ENCODE peak calls at places on chromosomes 5 and 9, in six cellular contexts. One of them, this sample, is unnamed.

GRCh38 chr5:151615431-151615830 is 24.3 kb upstream of the FAT2 start:
- DNase-seq in H1: no peak
- DNase-seq in activated B cell treated with CpG ODN at 0.5 μM for 24 hours: no peak
- DNase-seq in choroid plexus epithelial cell: no peak
- DNase-seq in fibroblast of the aortic adventitia: no peak
- DNase-seq in progenitor cell of endocrine pancreas: no peak
- DNase-seq in this sample: no peak

GRCh38 chr9:72583370-72583769 is 62.0 kb downstream of the TMC1 start:
- DNase-seq in activated B cell treated with CpG ODN at 0.5 μM for 24 hours: no peak
- DNase-seq in H1: no peak
- DNase-seq in fibroblast of the aortic adventitia: no peak
- DNase-seq in choroid plexus epithelial cell: no peak
- DNase-seq in progenitor cell of endocrine pancreas: no peak
- DNase-seq in this sample: no peak

GRCh38 chr9:93087971-93088655 is 7.9 kb upstream of the CARD19 start:
- DNase-seq in choroid plexus epithelial cell: no peak
- DNase-seq in H1: no peak
- DNase-seq in progenitor cell of endocrine pancreas: no peak
- DNase-seq in activated B cell treated with CpG ODN at 0.5 μM for 24 hours: no peak
- DNase-seq in fibroblast of the aortic adventitia: no peak
- DNase-seq in this sample: no peak

GRCh38 chr5:137310051-137310730 is 188.9 kb downstream of the SPOCK1 start:
- DNase-seq in fibroblast of the aortic adventitia: peak; percentile 97
- DNase-seq in progenitor cell of endocrine pancreas: no peak
- DNase-seq in choroid plexus epithelial cell: peak; percentile 94
- DNase-seq in activated B cell treated with CpG ODN at 0.5 μM for 24 hours: no peak
- DNase-seq in H1: no peak
- DNase-seq in this sample: no peak

GRCh38 chr5:111697881-111698757 is 58.9 kb downstream of the NREP start:
- DNase-seq in fibroblast of the aortic adventitia: peak; percentile 63
- DNase-seq in choroid plexus epithelial cell: peak; percentile 67
- DNase-seq in progenitor cell of endocrine pancreas: no peak
- DNase-seq in activated B cell treated with CpG ODN at 0.5 μM for 24 hours: no peak
- DNase-seq in H1: no peak
- DNase-seq in this sample: no peak

GRCh38 chr5:155943516-155944407 is 383.2 kb upstream of the SGCD start:
- DNase-seq in H1: peak; percentile 53
- DNase-seq in fibroblast of the aortic adventitia: peak; percentile 3
- DNase-seq in activated B cell treated with CpG ODN at 0.5 μM for 24 hours: no peak
- DNase-seq in progenitor cell of endocrine pancreas: peak; percentile 39
- DNase-seq in choroid plexus epithelial cell: peak; percentile 33
- DNase-seq in this sample: no peak

GRCh38 chr5:37043693-37044092 is 167.1 kb downstream of the NIPBL start:
- DNase-seq in activated B cell treated with CpG ODN at 0.5 μM for 24 hours: no peak
- DNase-seq in fibroblast of the aortic adventitia: no peak
- DNase-seq in H1: no peak
- DNase-seq in choroid plexus epithelial cell: peak; percentile 16
- DNase-seq in progenitor cell of endocrine pancreas: no peak
- DNase-seq in this sample: no peak

GRCh38 chr5:863244-863805 is 12.5 kb upstream of the ZDHHC11 start:
- DNase-seq in H1: no peak
- DNase-seq in activated B cell treated with CpG ODN at 0.5 μM for 24 hours: no peak
- DNase-seq in progenitor cell of endocrine pancreas: no peak
- DNase-seq in fibroblast of the aortic adventitia: no peak
- DNase-seq in choroid plexus epithelial cell: no peak
- DNase-seq in this sample: no peak

GRCh38 chr9:36974731-36975130 is 59.3 kb downstream of the PAX5 start:
- DNase-seq in H1: peak; percentile 41
- DNase-seq in fibroblast of the aortic adventitia: no peak
- DNase-seq in activated B cell treated with CpG ODN at 0.5 μM for 24 hours: no peak
- DNase-seq in choroid plexus epithelial cell: no peak
- DNase-seq in progenitor cell of endocrine pancreas: no peak
- DNase-seq in this sample: no peak

GRCh38 chr9:127858041-127858512 is 3.6 kb upstream of the ENG start:
- DNase-seq in progenitor cell of endocrine pancreas: no peak
- DNase-seq in choroid plexus epithelial cell: no peak
- DNase-seq in activated B cell treated with CpG ODN at 0.5 μM for 24 hours: no peak
- DNase-seq in fibroblast of the aortic adventitia: peak; percentile 39
- DNase-seq in H1: no peak
- DNase-seq in this sample: no peak

GRCh38 chr9:128902351-128903078 is 18.3 kb upstream of the PHYHD1 start:
- DNase-seq in H1: no peak
- DNase-seq in progenitor cell of endocrine pancreas: no peak
- DNase-seq in activated B cell treated with CpG ODN at 0.5 μM for 24 hours: peak; percentile 56
- DNase-seq in choroid plexus epithelial cell: no peak
- DNase-seq in fibroblast of the aortic adventitia: no peak
- DNase-seq in this sample: no peak

GRCh38 chr5:102958481-102959011 is 161.4 kb downstream of the GIN1 start:
- DNase-seq in H1: no peak
- DNase-seq in fibroblast of the aortic adventitia: peak; percentile 60
- DNase-seq in choroid plexus epithelial cell: peak; percentile 72
- DNase-seq in activated B cell treated with CpG ODN at 0.5 μM for 24 hours: no peak
- DNase-seq in progenitor cell of endocrine pancreas: no peak
- DNase-seq in this sample: no peak

GRCh38 chr5:3995954-3996619 is 400.5 kb downstream of the IRX1 start:
- DNase-seq in choroid plexus epithelial cell: no peak
- DNase-seq in activated B cell treated with CpG ODN at 0.5 μM for 24 hours: no peak
- DNase-seq in fibroblast of the aortic adventitia: no peak
- DNase-seq in progenitor cell of endocrine pancreas: no peak
- DNase-seq in H1: no peak
- DNase-seq in this sample: no peak

GRCh38 chr5:96936431-96937221 is 746 bp downstream of the LNPEP start:
- DNase-seq in activated B cell treated with CpG ODN at 0.5 μM for 24 hours: peak; percentile 41
- DNase-seq in choroid plexus epithelial cell: peak; percentile 42
- DNase-seq in H1: peak; percentile 64
- DNase-seq in progenitor cell of endocrine pancreas: peak; percentile 28
- DNase-seq in fibroblast of the aortic adventitia: peak; percentile 23
- DNase-seq in this sample: no peak

GRCh38 chr5:151617841-151618710 is 26.9 kb upstream of the FAT2 start:
- DNase-seq in fibroblast of the aortic adventitia: no peak
- DNase-seq in progenitor cell of endocrine pancreas: no peak
- DNase-seq in choroid plexus epithelial cell: no peak
- DNase-seq in activated B cell treated with CpG ODN at 0.5 μM for 24 hours: no peak
- DNase-seq in H1: no peak
- DNase-seq in this sample: no peak

GRCh38 chr9:81113408-81114124 is 575.8 kb downstream of the TLE1 start:
- DNase-seq in choroid plexus epithelial cell: no peak
- DNase-seq in progenitor cell of endocrine pancreas: no peak
- DNase-seq in activated B cell treated with CpG ODN at 0.5 μM for 24 hours: no peak
- DNase-seq in H1: no peak
- DNase-seq in fibroblast of the aortic adventitia: no peak
- DNase-seq in this sample: no peak

GRCh38 chr9:111393971-111394370 is 63.9 kb upstream of the OR2K2 start:
- DNase-seq in choroid plexus epithelial cell: peak; percentile 29
- DNase-seq in activated B cell treated with CpG ODN at 0.5 μM for 24 hours: no peak
- DNase-seq in progenitor cell of endocrine pancreas: no peak
- DNase-seq in fibroblast of the aortic adventitia: no peak
- DNase-seq in H1: no peak
- DNase-seq in this sample: no peak

GRCh38 chr9:107819772-107820171 is 330.2 kb upstream of the KLF4 start:
- DNase-seq in progenitor cell of endocrine pancreas: no peak
- DNase-seq in H1: no peak
- DNase-seq in fibroblast of the aortic adventitia: no peak
- DNase-seq in choroid plexus epithelial cell: no peak
- DNase-seq in activated B cell treated with CpG ODN at 0.5 μM for 24 hours: no peak
- DNase-seq in this sample: no peak

GRCh38 chr9:105238302-105238701 is 6.1 kb upstream of the SLC44A1 start:
- DNase-seq in fibroblast of the aortic adventitia: no peak
- DNase-seq in progenitor cell of endocrine pancreas: no peak
- DNase-seq in choroid plexus epithelial cell: no peak
- DNase-seq in activated B cell treated with CpG ODN at 0.5 μM for 24 hours: no peak
- DNase-seq in H1: no peak
- DNase-seq in this sample: no peak

GRCh38 chr5:135662683-135663082 is 83.9 kb upstream of the CXCL14 start:
- DNase-seq in activated B cell treated with CpG ODN at 0.5 μM for 24 hours: no peak
- DNase-seq in progenitor cell of endocrine pancreas: no peak
- DNase-seq in H1: no peak
- DNase-seq in fibroblast of the aortic adventitia: no peak
- DNase-seq in choroid plexus epithelial cell: no peak
- DNase-seq in this sample: no peak

GRCh38 chr5:167783145-167783817 is 508.2 kb upstream of the WWC1 start:
- DNase-seq in H1: no peak
- DNase-seq in fibroblast of the aortic adventitia: peak; percentile 43
- DNase-seq in progenitor cell of endocrine pancreas: no peak
- DNase-seq in activated B cell treated with CpG ODN at 0.5 μM for 24 hours: no peak
- DNase-seq in choroid plexus epithelial cell: peak; percentile 84
- DNase-seq in this sample: no peak

GRCh38 chr5:44974813-44975212 is 166.1 kb downstream of the MRPS30 start:
- DNase-seq in choroid plexus epithelial cell: no peak
- DNase-seq in activated B cell treated with CpG ODN at 0.5 μM for 24 hours: no peak
- DNase-seq in fibroblast of the aortic adventitia: no peak
- DNase-seq in H1: no peak
- DNase-seq in progenitor cell of endocrine pancreas: no peak
- DNase-seq in this sample: no peak

GRCh38 chr5:140109050-140109817 is 4.7 kb upstream of the PURA start:
- DNase-seq in H1: no peak
- DNase-seq in fibroblast of the aortic adventitia: peak; percentile 49
- DNase-seq in progenitor cell of endocrine pancreas: no peak
- DNase-seq in choroid plexus epithelial cell: no peak
- DNase-seq in activated B cell treated with CpG ODN at 0.5 μM for 24 hours: no peak
- DNase-seq in this sample: no peak

GRCh38 chr9:87383341-87384150 is 114.1 kb upstream of the DAPK1 start:
- DNase-seq in activated B cell treated with CpG ODN at 0.5 μM for 24 hours: no peak
- DNase-seq in progenitor cell of endocrine pancreas: no peak
- DNase-seq in H1: no peak
- DNase-seq in choroid plexus epithelial cell: no peak
- DNase-seq in fibroblast of the aortic adventitia: peak; percentile 11
- DNase-seq in this sample: no peak

GRCh38 chr5:10563940-10564837 is at the start of gene ANKRD33B:
- DNase-seq in progenitor cell of endocrine pancreas: peak; percentile 42
- DNase-seq in H1: no peak
- DNase-seq in choroid plexus epithelial cell: peak; percentile 57
- DNase-seq in fibroblast of the aortic adventitia: peak; percentile 62
- DNase-seq in activated B cell treated with CpG ODN at 0.5 μM for 24 hours: peak; percentile 84
- DNase-seq in this sample: peak; percentile 63

GRCh38 chr5:153476767-153477166 is 13.7 kb upstream of the GRIA1 start:
- DNase-seq in activated B cell treated with CpG ODN at 0.5 μM for 24 hours: no peak
- DNase-seq in H1: no peak
- DNase-seq in fibroblast of the aortic adventitia: peak; percentile 85
- DNase-seq in progenitor cell of endocrine pancreas: no peak
- DNase-seq in choroid plexus epithelial cell: peak; percentile 88
- DNase-seq in this sample: no peak

GRCh38 chr5:122846051-122846567 is 696 bp downstream of the SNX24 start:
- DNase-seq in fibroblast of the aortic adventitia: peak; percentile 71
- DNase-seq in choroid plexus epithelial cell: peak; percentile 73
- DNase-seq in H1: no peak
- DNase-seq in progenitor cell of endocrine pancreas: no peak
- DNase-seq in activated B cell treated with CpG ODN at 0.5 μM for 24 hours: no peak
- DNase-seq in this sample: no peak

GRCh38 chr9:3888496-3888858 is 362.7 kb upstream of the RFX3 start:
- DNase-seq in activated B cell treated with CpG ODN at 0.5 μM for 24 hours: no peak
- DNase-seq in progenitor cell of endocrine pancreas: no peak
- DNase-seq in fibroblast of the aortic adventitia: no peak
- DNase-seq in H1: no peak
- DNase-seq in choroid plexus epithelial cell: no peak
- DNase-seq in this sample: no peak

GRCh38 chr9:109817846-109818472 is 38.0 kb downstream of the PALM2AKAP2 start:
- DNase-seq in fibroblast of the aortic adventitia: peak; percentile 98
- DNase-seq in progenitor cell of endocrine pancreas: peak; percentile 56
- DNase-seq in H1: peak; percentile 69
- DNase-seq in activated B cell treated with CpG ODN at 0.5 μM for 24 hours: no peak
- DNase-seq in choroid plexus epithelial cell: peak; percentile 99
- DNase-seq in this sample: no peak

GRCh38 chr9:114192539-114192938 is 37.2 kb downstream of the COL27A1 start:
- DNase-seq in activated B cell treated with CpG ODN at 0.5 μM for 24 hours: no peak
- DNase-seq in choroid plexus epithelial cell: no peak
- DNase-seq in fibroblast of the aortic adventitia: no peak
- DNase-seq in H1: no peak
- DNase-seq in progenitor cell of endocrine pancreas: no peak
- DNase-seq in this sample: no peak

GRCh38 chr5:35098214-35098613 is 50.5 kb upstream of the AGXT2 start:
- DNase-seq in H1: no peak
- DNase-seq in fibroblast of the aortic adventitia: no peak
- DNase-seq in choroid plexus epithelial cell: no peak
- DNase-seq in activated B cell treated with CpG ODN at 0.5 μM for 24 hours: no peak
- DNase-seq in progenitor cell of endocrine pancreas: no peak
- DNase-seq in this sample: no peak

GRCh38 chr9:112743216-112743835 is 7.2 kb upstream of the SNX30 start:
- DNase-seq in activated B cell treated with CpG ODN at 0.5 μM for 24 hours: no peak
- DNase-seq in H1: no peak
- DNase-seq in progenitor cell of endocrine pancreas: no peak
- DNase-seq in choroid plexus epithelial cell: peak; percentile 26
- DNase-seq in fibroblast of the aortic adventitia: no peak
- DNase-seq in this sample: no peak
- TF ChIP-seq CTCF in activated B cell treated with CpG ODN at 0.5 μM for 24 hours: no peak
- TF ChIP-seq CTCF in H1: no peak
- TF ChIP-seq CTCF in progenitor cell of endocrine pancreas: no peak
- TF ChIP-seq CTCF in choroid plexus epithelial cell: peak; percentile 35
- TF ChIP-seq CTCF in fibroblast of the aortic adventitia: peak; percentile 33
- TF ChIP-seq CTCF in this sample: no peak

GRCh38 chr9:121118266-121118665 is 43.5 kb downstream of the CNTRL start:
- DNase-seq in progenitor cell of endocrine pancreas: no peak
- DNase-seq in fibroblast of the aortic adventitia: no peak
- DNase-seq in H1: no peak
- DNase-seq in choroid plexus epithelial cell: no peak
- DNase-seq in activated B cell treated with CpG ODN at 0.5 μM for 24 hours: no peak
- DNase-seq in this sample: no peak

GRCh38 chr9:121120386-121120785 is 45.6 kb downstream of the CNTRL start:
- DNase-seq in progenitor cell of endocrine pancreas: no peak
- DNase-seq in activated B cell treated with CpG ODN at 0.5 μM for 24 hours: no peak
- DNase-seq in choroid plexus epithelial cell: no peak
- DNase-seq in H1: no peak
- DNase-seq in fibroblast of the aortic adventitia: no peak
- DNase-seq in this sample: no peak

GRCh38 chr9:121123816-121124536 is 49.2 kb downstream of the CNTRL start:
- DNase-seq in activated B cell treated with CpG ODN at 0.5 μM for 24 hours: no peak
- DNase-seq in H1: no peak
- DNase-seq in progenitor cell of endocrine pancreas: no peak
- DNase-seq in fibroblast of the aortic adventitia: no peak
- DNase-seq in choroid plexus epithelial cell: no peak
- DNase-seq in this sample: no peak

GRCh38 chr9:121122450-121123032 is 47.8 kb downstream of the CNTRL start:
- DNase-seq in choroid plexus epithelial cell: peak; percentile 6
- DNase-seq in H1: no peak
- DNase-seq in activated B cell treated with CpG ODN at 0.5 μM for 24 hours: no peak
- DNase-seq in fibroblast of the aortic adventitia: peak; percentile 14
- DNase-seq in progenitor cell of endocrine pancreas: no peak
- DNase-seq in this sample: no peak

GRCh38 chr9:121121582-121122087 is 46.9 kb downstream of the CNTRL start:
- DNase-seq in fibroblast of the aortic adventitia: peak; percentile 95
- DNase-seq in H1: peak; percentile 91
- DNase-seq in activated B cell treated with CpG ODN at 0.5 μM for 24 hours: peak; percentile 84
- DNase-seq in choroid plexus epithelial cell: peak; percentile 97
- DNase-seq in progenitor cell of endocrine pancreas: peak; percentile 80
- DNase-seq in this sample: peak; percentile 95
- TF ChIP-seq CTCF in fibroblast of the aortic adventitia: peak; percentile 61
- TF ChIP-seq CTCF in H1: no peak
- TF ChIP-seq CTCF in activated B cell treated with CpG ODN at 0.5 μM for 24 hours: no peak
- TF ChIP-seq CTCF in choroid plexus epithelial cell: peak; percentile 50
- TF ChIP-seq CTCF in progenitor cell of endocrine pancreas: peak; percentile 24
- TF ChIP-seq CTCF in this sample: peak; percentile 20

GRCh38 chr5:145680169-145680568 is 155.0 kb downstream of the PRELID2 start:
- DNase-seq in fibroblast of the aortic adventitia: no peak
- DNase-seq in choroid plexus epithelial cell: peak; percentile 5
- DNase-seq in H1: peak; percentile 51
- DNase-seq in activated B cell treated with CpG ODN at 0.5 μM for 24 hours: no peak
- DNase-seq in progenitor cell of endocrine pancreas: no peak
- DNase-seq in this sample: no peak
- TF ChIP-seq CTCF in fibroblast of the aortic adventitia: peak; percentile 22
- TF ChIP-seq CTCF in choroid plexus epithelial cell: peak; percentile 41
- TF ChIP-seq CTCF in H1: peak; percentile 43
- TF ChIP-seq CTCF in activated B cell treated with CpG ODN at 0.5 μM for 24 hours: no peak
- TF ChIP-seq CTCF in progenitor cell of endocrine pancreas: peak; percentile 18
- TF ChIP-seq CTCF in this sample: peak; percentile 29

GRCh38 chr9:136242908-136243525 is 2.6 kb downstream of the QSOX2 start:
- DNase-seq in fibroblast of the aortic adventitia: no peak
- DNase-seq in choroid plexus epithelial cell: peak; percentile 26
- DNase-seq in H1: no peak
- DNase-seq in activated B cell treated with CpG ODN at 0.5 μM for 24 hours: no peak
- DNase-seq in progenitor cell of endocrine pancreas: no peak
- DNase-seq in this sample: no peak
- TF ChIP-seq CTCF in fibroblast of the aortic adventitia: no peak
- TF ChIP-seq CTCF in choroid plexus epithelial cell: peak; percentile 19
- TF ChIP-seq CTCF in H1: no peak
- TF ChIP-seq CTCF in activated B cell treated with CpG ODN at 0.5 μM for 24 hours: no peak
- TF ChIP-seq CTCF in progenitor cell of endocrine pancreas: no peak
- TF ChIP-seq CTCF in this sample: no peak